ENCODE peak calls at places on chromosomes 5 and 9, in four cellular contexts. One of them, this sample, is unnamed.

GRCh38 chr5:22899341-22899740 is 46.2 kb upstream of the CDH12 start:
- DNase-seq in IMR-90: no peak
- DNase-seq in H1: no peak
- DNase-seq in K562: no peak
- DNase-seq in this sample: no peak

GRCh38 chr9:86648156-86648827 is 294.1 kb upstream of the TUT7 start:
- DNase-seq in IMR-90: no peak
- DNase-seq in H1: no peak
- DNase-seq in K562: no peak
- DNase-seq in this sample: no peak

GRCh38 chr9:136062657-136063439 is 32.2 kb downstream of the NACC2 start:
- DNase-seq in IMR-90: no peak
- DNase-seq in H1: no peak
- DNase-seq in K562: no peak
- DNase-seq in this sample: no peak

GRCh38 chr9:17519761-17520160 is 59.1 kb upstream of the SH3GL2 start:
- DNase-seq in IMR-90: peak
- DNase-seq in H1: no peak
- DNase-seq in K562: no peak
- DNase-seq in this sample: no peak

GRCh38 chr9:128096614-128097013 is 28.6 kb downstream of the SLC25A25 start:
- DNase-seq in IMR-90: no peak
- DNase-seq in H1: no peak
- DNase-seq in K562: peak
- DNase-seq in this sample: no peak

GRCh38 chr9:112917987-112918362 is 27.3 kb upstream of the SLC46A2 start:
- DNase-seq in IMR-90: no peak
- DNase-seq in H1: no peak
- DNase-seq in K562: no peak
- DNase-seq in this sample: no peak

GRCh38 chr5:92337772-92338234 is 954.7 kb upstream of the ARRDC3 start:
- DNase-seq in IMR-90: peak
- DNase-seq in H1: no peak
- DNase-seq in K562: no peak
- DNase-seq in this sample: no peak

GRCh38 chr9:23447166-23447565 is 378.9 kb downstream of the ELAVL2 start:
- DNase-seq in IMR-90: no peak
- DNase-seq in H1: no peak
- DNase-seq in K562: no peak
- DNase-seq in this sample: no peak

GRCh38 chr9:106745876-106746275 is 117.1 kb upstream of the ZNF462 start:
- DNase-seq in IMR-90: no peak
- DNase-seq in H1: no peak
- DNase-seq in K562: no peak
- DNase-seq in this sample: no peak

GRCh38 chr5:174794941-174795672 is 70.7 kb downstream of the MSX2 start:
- DNase-seq in IMR-90: no peak
- DNase-seq in H1: peak
- DNase-seq in K562: no peak
- DNase-seq in this sample: no peak

DNA sequence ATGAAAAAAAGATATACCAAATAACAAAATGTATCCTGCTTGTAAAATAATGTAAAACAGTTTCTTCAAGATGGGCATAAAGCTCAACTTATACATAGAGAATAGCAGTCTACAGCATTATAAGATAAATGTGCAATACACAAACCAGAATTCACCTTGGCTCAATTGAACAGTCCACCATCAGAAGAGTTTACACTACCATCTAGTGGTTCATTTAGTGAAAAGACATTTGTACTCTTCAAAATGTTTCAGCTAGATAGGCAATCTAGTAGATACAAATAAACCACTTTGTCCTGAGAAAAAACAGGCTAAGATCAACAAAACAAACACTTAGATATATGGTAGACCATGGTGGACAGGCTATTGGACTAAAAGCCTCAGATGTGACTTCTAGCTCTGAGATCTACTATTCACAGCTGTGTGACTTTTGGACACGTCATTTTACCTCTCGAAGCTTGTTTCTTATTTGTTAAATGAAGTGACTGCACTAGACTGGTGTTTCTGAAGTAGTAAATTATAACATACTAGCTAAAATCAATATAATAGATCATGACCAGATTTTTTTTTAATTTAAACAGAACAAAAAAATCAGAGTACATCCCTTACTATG is 22.1 kb upstream of the TPD52L3 start:
- DNase-seq in IMR-90: peak
- DNase-seq in H1: no peak
- DNase-seq in K562: peak
- DNase-seq in this sample: peak
- TF ChIP-seq CHD1 in IMR-90: no peak
- TF ChIP-seq CHD1 in H1: no peak
- TF ChIP-seq CHD1 in K562: no peak
- TF ChIP-seq CHD1 in this sample: no peak

GRCh38 chr5:148966348-148966747 is 96.5 kb downstream of the SH3TC2 start:
- DNase-seq in IMR-90: no peak
- DNase-seq in H1: no peak
- DNase-seq in K562: no peak
- DNase-seq in this sample: no peak
- TF ChIP-seq CHD1 in IMR-90: no peak
- TF ChIP-seq CHD1 in H1: no peak
- TF ChIP-seq CHD1 in K562: no peak
- TF ChIP-seq CHD1 in this sample: no peak

GRCh38 chr5:43985411-43985810 is 382.4 kb downstream of the NNT start:
- DNase-seq in IMR-90: no peak
- DNase-seq in H1: no peak
- DNase-seq in K562: no peak
- DNase-seq in this sample: no peak

GRCh38 chr5:43981556-43981955 is 378.6 kb downstream of the NNT start:
- DNase-seq in IMR-90: no peak
- DNase-seq in H1: no peak
- DNase-seq in K562: no peak
- DNase-seq in this sample: no peak
- TF ChIP-seq CHD1 in IMR-90: no peak
- TF ChIP-seq CHD1 in H1: no peak
- TF ChIP-seq CHD1 in K562: no peak
- TF ChIP-seq CHD1 in this sample: no peak

GRCh38 chr5:172858990-172859811 is 25.1 kb downstream of the ERGIC1 start:
- DNase-seq in IMR-90: peak
- DNase-seq in H1: no peak
- DNase-seq in K562: no peak
- DNase-seq in this sample: no peak

GRCh38 chr5:172862165-172862801 is 28.2 kb downstream of the ERGIC1 start:
- DNase-seq in IMR-90: peak
- DNase-seq in H1: no peak
- DNase-seq in K562: no peak
- DNase-seq in this sample: no peak

GRCh38 chr5:172859966-172860365 is 25.9 kb downstream of the ERGIC1 start:
- DNase-seq in IMR-90: no peak
- DNase-seq in H1: no peak
- DNase-seq in K562: no peak
- DNase-seq in this sample: no peak

GRCh38 chr5:172861461-172861860 is 27.4 kb downstream of the ERGIC1 start:
- DNase-seq in IMR-90: no peak
- DNase-seq in H1: no peak
- DNase-seq in K562: no peak
- DNase-seq in this sample: no peak

DNA sequence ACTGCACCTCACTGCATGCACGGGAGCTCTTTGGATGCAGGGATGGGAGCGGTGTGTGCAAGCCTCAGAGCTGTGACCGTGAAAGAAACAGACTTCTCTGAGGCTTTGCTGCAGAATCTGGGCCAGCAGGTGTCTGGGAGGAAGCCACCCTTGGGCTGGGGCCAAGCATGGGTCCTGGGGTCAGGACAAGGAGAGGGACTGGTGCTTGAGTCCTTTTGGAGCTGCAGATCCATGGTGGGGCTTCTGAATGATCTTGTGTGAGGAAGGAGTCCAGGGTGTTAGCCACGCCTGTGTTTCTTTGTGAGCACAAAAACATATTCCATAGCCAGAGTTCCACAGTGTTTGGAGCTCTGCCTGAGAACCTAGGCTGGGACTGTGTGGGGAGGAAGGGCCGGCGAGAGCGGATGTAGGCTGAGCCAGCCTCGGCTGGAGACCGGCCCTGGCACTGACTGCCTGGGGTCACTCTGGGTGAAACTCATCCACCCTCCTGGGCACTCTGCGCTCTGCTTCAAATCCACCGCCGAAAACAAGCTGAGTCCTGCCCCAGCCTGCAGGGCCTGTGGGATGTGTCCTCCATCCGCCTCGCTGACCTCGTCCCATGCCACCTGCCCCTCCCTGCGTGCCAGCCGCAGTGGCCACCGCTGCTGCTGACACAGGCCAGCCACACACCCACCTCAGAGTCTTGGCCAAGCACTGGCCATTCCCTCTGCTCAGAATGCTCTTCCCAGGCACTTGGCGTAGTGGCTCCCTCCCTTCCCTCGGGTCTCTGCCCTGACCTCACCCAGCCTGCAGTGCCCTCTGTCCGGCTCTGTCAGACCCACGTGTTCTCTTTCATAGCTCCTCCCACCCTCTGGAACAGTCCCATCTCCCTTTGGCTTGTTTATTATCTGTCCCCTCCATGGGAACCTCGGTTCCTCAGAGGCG is 26.7 kb downstream of the ERGIC1 start:
- DNase-seq in IMR-90: peak
- DNase-seq in H1: no peak
- DNase-seq in K562: no peak
- DNase-seq in this sample: no peak
- TF ChIP-seq CHD1 in IMR-90: no peak
- TF ChIP-seq CHD1 in H1: no peak
- TF ChIP-seq CHD1 in K562: no peak
- TF ChIP-seq CHD1 in this sample: no peak

This sample was measured in GM12878.